ENCODE peak calls at places on chromosome 15, in four cellular contexts. One of them, this sample, is unnamed.

GRCh38 chr15:57537072-57537471 is 54.6 kb upstream of the MYZAP start:
- DNase-seq in adipocyte: peak; percentile 79
- DNase-seq in ovary: no peak
- DNase-seq in tibial artery: peak; percentile 91
- DNase-seq in this sample: peak; percentile 88

GRCh38 chr15:90201944-90202375 is 830 bp downstream of the SEMA4B start:
- DNase-seq in tibial artery: no peak
- DNase-seq in ovary: no peak
- DNase-seq in adipocyte: peak; percentile 27
- DNase-seq in this sample: no peak

GRCh38 chr15:57915827-57916531 is 149.5 kb downstream of the ALDH1A2 start:
- DNase-seq in tibial artery: no peak
- DNase-seq in ovary: peak; percentile 72
- DNase-seq in adipocyte: no peak
- DNase-seq in this sample: no peak

GRCh38 chr15:91133511-91133910 is 33.5 kb downstream of the SV2B start:
- DNase-seq in tibial artery: no peak
- DNase-seq in adipocyte: no peak
- DNase-seq in ovary: no peak
- DNase-seq in this sample: no peak

GRCh38 chr15:54556231-54556630 is 578.0 kb downstream of the UNC13C start:
- DNase-seq in adipocyte: no peak
- DNase-seq in ovary: no peak
- DNase-seq in tibial artery: no peak
- DNase-seq in this sample: no peak

GRCh38 chr15:50390549-50391264 is 33.5 kb upstream of the USP8 start:
- DNase-seq in ovary: no peak
- DNase-seq in tibial artery: no peak
- DNase-seq in adipocyte: no peak
- DNase-seq in this sample: no peak

GRCh38 chr15:65556622-65557021 is 26.4 kb downstream of the HACD3 start:
- DNase-seq in adipocyte: no peak
- DNase-seq in tibial artery: no peak
- DNase-seq in ovary: no peak
- DNase-seq in this sample: no peak

GRCh38 chr15:77974098-77974414 is 103.5 kb downstream of the TBC1D2B start:
- DNase-seq in ovary: peak; percentile 65
- DNase-seq in adipocyte: no peak
- DNase-seq in tibial artery: peak; percentile 82
- DNase-seq in this sample: peak; percentile 78

GRCh38 chr15:76674883-76675282 is 230.3 kb downstream of the SCAPER start:
- DNase-seq in tibial artery: no peak
- DNase-seq in ovary: no peak
- DNase-seq in adipocyte: peak; percentile 11
- DNase-seq in this sample: no peak

GRCh38 chr15:83287541-83288027 is 3.1 kb upstream of the BNC1 start:
- DNase-seq in adipocyte: peak; percentile 87
- DNase-seq in tibial artery: no peak
- DNase-seq in ovary: no peak
- DNase-seq in this sample: no peak

GRCh38 chr15:66292261-66293084 is 895 bp upstream of the DIS3L start:
- DNase-seq in ovary: no peak
- DNase-seq in tibial artery: no peak
- DNase-seq in adipocyte: no peak
- DNase-seq in this sample: no peak

GRCh38 chr15:32729700-32730099 is 11.9 kb downstream of the GREM1 start:
- DNase-seq in adipocyte: no peak
- DNase-seq in tibial artery: no peak
- DNase-seq in ovary: no peak
- DNase-seq in this sample: no peak

GRCh38 chr15:57146394-57147140 is 228.1 kb downstream of the TCF12 start:
- DNase-seq in ovary: no peak
- DNase-seq in adipocyte: peak; percentile 90
- DNase-seq in tibial artery: no peak
- DNase-seq in this sample: no peak

GRCh38 chr15:29736745-29737023 is 85.6 kb downstream of the TJP1 start:
- DNase-seq in adipocyte: no peak
- DNase-seq in ovary: no peak
- DNase-seq in tibial artery: no peak
- DNase-seq in this sample: no peak

DNA sequence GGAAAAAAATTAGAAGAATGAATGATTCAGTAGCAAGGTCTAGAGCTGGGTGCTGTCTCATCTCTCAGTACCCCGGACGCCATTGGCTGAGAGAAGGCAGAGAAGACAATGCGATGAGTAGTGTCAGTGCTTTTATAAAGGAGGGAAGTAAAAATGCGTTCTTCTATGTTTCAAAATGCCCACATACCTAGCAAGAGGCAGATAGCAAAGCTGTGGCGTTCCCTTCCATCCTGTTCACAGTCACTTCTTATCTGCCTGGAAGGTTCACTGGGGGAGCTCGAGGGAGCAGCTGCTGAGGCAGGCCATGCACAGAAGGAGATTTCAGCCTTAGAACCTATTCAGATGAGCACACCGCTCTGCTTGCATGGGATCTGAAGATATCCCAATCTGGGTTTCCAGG is 234.0 kb downstream of the RPLP1 start:
- DNase-seq in tibial artery: no peak
- DNase-seq in adipocyte: no peak
- DNase-seq in ovary: no peak
- DNase-seq in this sample: no peak
- H3K9me3 ChIP-seq in tibial artery: peaks cover 30% of the 10 kb centered on the region
- H3K9me3 ChIP-seq in adipocyte: peaks cover 53% of the 10 kb centered on the region
- H3K9me3 ChIP-seq in ovary: no peaks in the 10 kb centered on the region
- H3K9me3 ChIP-seq in this sample: peaks cover 5% of the 10 kb centered on the region

DNA sequence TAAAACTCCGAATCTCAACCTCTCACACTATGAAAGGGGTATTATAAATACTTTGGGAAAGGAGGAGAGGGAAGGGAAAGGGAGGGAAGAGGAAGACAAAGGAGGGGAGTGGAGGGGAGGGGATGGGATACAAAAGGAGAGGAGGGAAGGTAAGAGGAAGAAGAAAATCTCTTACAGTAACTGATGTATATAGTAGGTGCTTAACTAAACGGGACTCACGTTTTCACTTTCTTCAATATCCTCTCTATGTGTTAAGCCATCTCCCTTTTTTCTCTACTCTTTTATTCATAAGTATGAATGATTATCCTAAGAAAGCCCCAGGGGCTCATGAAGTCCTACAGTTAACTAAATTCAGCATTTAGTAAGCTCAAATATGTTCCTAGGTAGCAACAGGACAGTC is 729.6 kb upstream of the NR2F2 start:
- DNase-seq in adipocyte: no peak
- DNase-seq in tibial artery: no peak
- DNase-seq in ovary: no peak
- DNase-seq in this sample: no peak
- H3K9me3 ChIP-seq in adipocyte: peaks cover 5% of the 10 kb centered on the region
- H3K9me3 ChIP-seq in tibial artery: peaks cover 6% of the 10 kb centered on the region
- H3K9me3 ChIP-seq in ovary: no peaks in the 10 kb centered on the region
- H3K9me3 ChIP-seq in this sample: no peaks in the 10 kb centered on the region

DNA sequence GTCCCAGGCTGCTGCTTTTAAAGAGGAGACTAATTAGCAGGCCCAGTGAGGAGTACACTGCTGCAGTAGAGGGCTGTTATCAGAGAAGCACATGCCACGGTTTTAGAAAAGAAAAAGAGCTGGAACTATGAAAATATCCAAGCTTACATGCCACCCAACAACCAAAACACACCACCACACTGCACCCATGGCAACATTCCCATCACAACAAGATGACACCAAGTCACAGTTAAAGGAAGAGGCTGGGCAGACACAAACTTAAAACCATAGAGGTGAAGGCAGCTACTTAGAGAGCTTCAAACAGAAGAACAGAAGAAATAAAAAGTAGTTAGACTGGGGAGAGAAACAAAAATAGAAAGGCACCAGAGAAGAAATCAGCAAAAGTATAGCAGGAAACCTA is 37.0 kb downstream of the NPTN start:
- DNase-seq in ovary: no peak
- DNase-seq in adipocyte: no peak
- DNase-seq in tibial artery: no peak
- DNase-seq in this sample: no peak
- H3K9me3 ChIP-seq in ovary: no peaks in the 10 kb centered on the region
- H3K9me3 ChIP-seq in adipocyte: no peaks in the 10 kb centered on the region
- H3K9me3 ChIP-seq in tibial artery: no peaks in the 10 kb centered on the region
- H3K9me3 ChIP-seq in this sample: no peaks in the 10 kb centered on the region

GRCh38 chr15:56126409-56126808 is 117.3 kb downstream of the RFX7 start:
- DNase-seq in ovary: no peak
- DNase-seq in tibial artery: no peak
- DNase-seq in adipocyte: no peak
- DNase-seq in this sample: no peak

GRCh38 chr15:56128081-56128480 is 115.6 kb downstream of the RFX7 start:
- DNase-seq in ovary: no peak
- DNase-seq in tibial artery: no peak
- DNase-seq in adipocyte: no peak
- DNase-seq in this sample: no peak

DNA sequence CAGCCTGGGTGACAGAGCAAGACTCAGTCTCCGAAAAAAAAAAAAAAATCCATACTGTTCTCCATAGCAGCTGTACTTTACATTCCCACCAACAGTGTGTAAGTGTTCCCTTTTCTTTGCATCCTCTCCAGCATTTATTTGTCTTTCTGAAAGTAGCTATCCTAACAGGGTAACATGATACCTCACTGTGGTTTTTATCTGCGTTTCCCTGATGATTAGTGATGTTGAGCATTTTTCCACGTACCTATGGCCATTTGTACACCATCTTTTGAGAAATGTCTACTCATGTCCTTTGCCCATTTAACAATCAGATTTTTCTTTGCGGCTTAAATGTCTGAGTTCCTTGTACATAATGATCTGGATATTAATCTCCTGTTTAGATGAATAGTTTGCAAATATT is 119.3 kb downstream of the RFX7 start:
- DNase-seq in tibial artery: no peak
- DNase-seq in ovary: no peak
- DNase-seq in adipocyte: no peak
- DNase-seq in this sample: no peak
- H3K9me3 ChIP-seq in tibial artery: peaks cover 24% of the 10 kb centered on the region
- H3K9me3 ChIP-seq in ovary: no peaks in the 10 kb centered on the region
- H3K9me3 ChIP-seq in adipocyte: peaks cover 41% of the 10 kb centered on the region
- H3K9me3 ChIP-seq in this sample: no peaks in the 10 kb centered on the region

GRCh38 chr15:24971772-24972171 is 17.0 kb downstream of the SNRPN start:
- DNase-seq in adipocyte: no peak
- DNase-seq in ovary: no peak
- DNase-seq in tibial artery: no peak
- DNase-seq in this sample: no peak
- H3K9me3 ChIP-seq in adipocyte: peaks cover 3% of the 10 kb centered on the region
- H3K9me3 ChIP-seq in ovary: no peaks in the 10 kb centered on the region
- H3K9me3 ChIP-seq in tibial artery: peaks cover 51% of the 10 kb centered on the region
- H3K9me3 ChIP-seq in this sample: peaks cover 4% of the 10 kb centered on the region

GRCh38 chr15:25173241-25174028 is 218.6 kb downstream of the SNRPN start:
- DNase-seq in adipocyte: no peak
- DNase-seq in tibial artery: no peak
- DNase-seq in ovary: peak; percentile 3
- DNase-seq in this sample: peak; percentile 12
- H3K9me3 ChIP-seq in adipocyte: peaks cover 15% of the 10 kb centered on the region
- H3K9me3 ChIP-seq in tibial artery: peaks cover 66% of the 10 kb centered on the region
- H3K9me3 ChIP-seq in ovary: no peaks in the 10 kb centered on the region
- H3K9me3 ChIP-seq in this sample: peaks cover 8% of the 10 kb centered on the region

DNA sequence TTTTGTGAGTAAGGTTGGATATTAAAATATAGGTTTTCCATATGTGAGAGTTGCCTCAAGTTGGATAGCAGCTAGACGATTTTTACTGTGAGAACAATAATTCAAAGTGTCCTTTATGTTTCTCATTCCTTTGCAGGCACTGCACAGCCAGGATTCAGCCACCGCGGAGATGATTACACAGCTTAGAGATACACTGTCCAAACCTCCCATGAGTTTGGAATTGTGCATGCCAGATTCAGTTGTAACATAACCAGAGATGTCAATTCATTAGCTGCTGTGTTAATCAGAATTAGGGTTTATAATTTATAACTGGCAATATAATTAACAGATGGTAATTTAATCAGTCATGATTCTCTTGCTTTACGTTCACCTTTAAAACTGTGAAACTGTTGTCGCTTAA is 132.3 kb downstream of the GABRB3 start:
- DNase-seq in ovary: no peak
- DNase-seq in tibial artery: no peak
- DNase-seq in adipocyte: no peak
- DNase-seq in this sample: no peak
- H3K9me3 ChIP-seq in ovary: no peaks in the 10 kb centered on the region
- H3K9me3 ChIP-seq in tibial artery: no peaks in the 10 kb centered on the region
- H3K9me3 ChIP-seq in adipocyte: no peaks in the 10 kb centered on the region
- H3K9me3 ChIP-seq in this sample: peaks cover 3% of the 10 kb centered on the region

DNA sequence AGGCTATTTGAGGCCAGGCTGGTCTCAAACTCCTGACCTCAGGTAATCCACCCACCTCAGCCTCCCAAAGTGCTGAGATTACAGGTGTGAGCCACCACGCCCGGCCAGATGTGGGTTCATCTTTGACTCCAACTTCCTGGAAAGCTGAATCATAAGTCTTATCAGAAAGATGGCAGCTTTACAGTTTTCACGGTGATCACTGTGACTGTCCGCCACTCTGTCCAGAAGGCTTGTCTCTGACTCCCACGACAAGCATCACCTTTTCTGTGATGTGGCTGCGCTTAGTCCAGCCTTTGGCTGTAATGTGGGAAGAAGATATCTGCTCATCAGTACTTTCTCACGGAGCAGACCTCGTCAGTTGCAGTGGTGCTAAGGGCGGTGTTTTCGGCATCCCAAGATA is 527.7 kb downstream of the GABRG3 start:
- DNase-seq in adipocyte: no peak
- DNase-seq in tibial artery: no peak
- DNase-seq in ovary: no peak
- DNase-seq in this sample: no peak
- H3K9me3 ChIP-seq in adipocyte: no peaks in the 10 kb centered on the region
- H3K9me3 ChIP-seq in tibial artery: no peaks in the 10 kb centered on the region
- H3K9me3 ChIP-seq in ovary: no peaks in the 10 kb centered on the region
- H3K9me3 ChIP-seq in this sample: peaks cover 2% of the 10 kb centered on the region

GRCh38 chr15:101182215-101182614 is 69.6 kb downstream of the CHSY1 start:
- DNase-seq in adipocyte: no peak
- DNase-seq in tibial artery: no peak
- DNase-seq in ovary: no peak
- DNase-seq in this sample: no peak
- H3K9me3 ChIP-seq in adipocyte: no peaks in the 10 kb centered on the region
- H3K9me3 ChIP-seq in tibial artery: no peaks in the 10 kb centered on the region
- H3K9me3 ChIP-seq in ovary: no peaks in the 10 kb centered on the region
- H3K9me3 ChIP-seq in this sample: no peaks in the 10 kb centered on the region

This sample was measured in aorta.